ENCODE peak calls at places on chromosomes 16 and 17, in ten cellular contexts. One of them, this sample, is unnamed. For H3K4me1 and H3K36me3, the result is how much of the 10 kb centered on the place peaks cover.

GRCh38 chr17:9298776-9299295 is 276.8 kb downstream of the STX8 start:
- DNase-seq in Caco-2: no peak
- DNase-seq in K562: no peak
- DNase-seq in BE2C: no peak
- DNase-seq in DND-41: no peak
- DNase-seq in psoas muscle: no peak
- DNase-seq in body of pancreas: no peak
- DNase-seq in tibial nerve: no peak
- DNase-seq in heart left ventricle: no peak
- DNase-seq in endothelial cell of umbilical vein: no peak
- DNase-seq in this sample: no peak

GRCh38 chr17:42422412-42422957 is 571 bp downstream of the CAVIN1 start:
- DNase-seq in Caco-2: peak
- DNase-seq in K562: peak
- DNase-seq in BE2C: no peak
- DNase-seq in DND-41: no peak
- DNase-seq in psoas muscle: peak
- DNase-seq in body of pancreas: peak
- DNase-seq in tibial nerve: no peak
- DNase-seq in heart left ventricle: peak
- DNase-seq in endothelial cell of umbilical vein: no peak
- DNase-seq in this sample: no peak

GRCh38 chr16:77987772-77988171 is 34.6 kb upstream of the CLEC3A start:
- DNase-seq in Caco-2: no peak
- DNase-seq in K562: no peak
- DNase-seq in BE2C: no peak
- DNase-seq in DND-41: no peak
- DNase-seq in psoas muscle: no peak
- DNase-seq in body of pancreas: no peak
- DNase-seq in tibial nerve: no peak
- DNase-seq in heart left ventricle: no peak
- DNase-seq in endothelial cell of umbilical vein: no peak
- DNase-seq in this sample: no peak

GRCh38 chr17:17603895-17604225 is 12.4 kb upstream of the PEMT start:
- DNase-seq in Caco-2: no peak
- DNase-seq in K562: no peak
- DNase-seq in BE2C: no peak
- DNase-seq in DND-41: no peak
- DNase-seq in psoas muscle: no peak
- DNase-seq in body of pancreas: no peak
- DNase-seq in tibial nerve: no peak
- DNase-seq in heart left ventricle: no peak
- DNase-seq in endothelial cell of umbilical vein: no peak
- DNase-seq in this sample: no peak

GRCh38 chr17:29565643-29566472 is 979 bp downstream of the ABHD15 start:
- DNase-seq in Caco-2: peak
- DNase-seq in K562: no peak
- DNase-seq in BE2C: no peak
- DNase-seq in DND-41: peak
- DNase-seq in psoas muscle: peak
- DNase-seq in body of pancreas: peak
- DNase-seq in tibial nerve: no peak
- DNase-seq in heart left ventricle: peak
- DNase-seq in endothelial cell of umbilical vein: peak
- DNase-seq in this sample: peak

GRCh38 chr17:81043725-81044427 is 8.9 kb downstream of the BAIAP2 start:
- DNase-seq in Caco-2: peak
- DNase-seq in K562: no peak
- DNase-seq in BE2C: no peak
- DNase-seq in DND-41: no peak
- DNase-seq in psoas muscle: no peak
- DNase-seq in body of pancreas: peak
- DNase-seq in tibial nerve: no peak
- DNase-seq in heart left ventricle: no peak
- DNase-seq in endothelial cell of umbilical vein: peak
- DNase-seq in this sample: no peak

GRCh38 chr17:10031606-10032005 is 126.5 kb upstream of the RCVRN start:
- DNase-seq in Caco-2: no peak
- DNase-seq in K562: no peak
- DNase-seq in BE2C: no peak
- DNase-seq in DND-41: no peak
- DNase-seq in psoas muscle: no peak
- DNase-seq in body of pancreas: no peak
- DNase-seq in tibial nerve: no peak
- DNase-seq in heart left ventricle: no peak
- DNase-seq in endothelial cell of umbilical vein: no peak
- DNase-seq in this sample: no peak

GRCh38 chr16:31708348-31708747 is 165.3 kb upstream of the ZNF267 start:
- DNase-seq in Caco-2: no peak
- DNase-seq in K562: peak
- DNase-seq in BE2C: no peak
- DNase-seq in DND-41: peak
- DNase-seq in psoas muscle: no peak
- DNase-seq in body of pancreas: no peak
- DNase-seq in tibial nerve: no peak
- DNase-seq in heart left ventricle: no peak
- DNase-seq in endothelial cell of umbilical vein: no peak
- DNase-seq in this sample: peak

DNA sequence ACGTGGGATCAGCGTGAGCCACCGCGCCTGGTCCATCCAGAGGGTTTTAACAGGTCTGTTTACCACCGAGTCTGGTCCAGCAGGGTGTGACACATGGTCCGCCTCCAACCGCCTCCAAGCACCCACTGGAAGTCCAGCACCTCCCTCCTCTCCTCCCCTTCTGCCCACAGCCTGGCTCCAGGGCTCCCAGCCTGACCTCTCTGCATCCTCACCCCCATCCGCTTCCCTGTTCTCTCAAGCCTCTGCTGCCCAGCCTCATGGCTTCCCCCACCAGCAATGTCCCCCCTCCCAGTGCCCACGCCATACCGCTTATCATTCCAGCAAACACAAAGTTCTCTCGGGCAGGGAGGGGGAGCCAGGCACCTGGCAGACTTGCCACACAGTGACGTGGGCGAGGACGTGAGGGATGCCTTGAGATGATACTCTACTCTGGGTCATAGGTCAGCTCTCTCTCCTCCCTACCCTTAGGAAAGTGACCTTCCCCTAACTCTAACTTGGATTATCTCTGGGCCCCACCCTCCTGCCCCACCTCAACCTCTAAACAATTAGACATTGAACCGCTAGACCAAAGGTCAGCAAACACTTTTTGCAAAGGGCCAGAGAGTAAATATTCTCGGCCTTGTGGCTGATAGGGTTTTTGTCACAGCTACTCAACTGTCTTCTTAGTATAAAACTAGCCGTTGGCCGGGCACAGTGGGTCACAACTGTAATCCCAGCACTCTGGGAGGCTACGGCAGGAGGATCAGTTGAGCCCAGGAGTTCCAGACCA is 23.1 kb downstream of the CDC42EP4 start:
- DNase-seq in Caco-2: peak
- DNase-seq in K562: peak
- DNase-seq in BE2C: no peak
- DNase-seq in DND-41: no peak
- DNase-seq in psoas muscle: peak
- DNase-seq in body of pancreas: peak
- DNase-seq in tibial nerve: no peak
- DNase-seq in heart left ventricle: peak
- DNase-seq in endothelial cell of umbilical vein: no peak
- DNase-seq in this sample: no peak
- H3K4me1 ChIP-seq in Caco-2: under half
- H3K4me1 ChIP-seq in K562: under half
- H3K4me1 ChIP-seq in BE2C: under half
- H3K4me1 ChIP-seq in DND-41: under half
- H3K4me1 ChIP-seq in psoas muscle: under half
- H3K4me1 ChIP-seq in body of pancreas: half or more
- H3K4me1 ChIP-seq in tibial nerve: half or more
- H3K4me1 ChIP-seq in heart left ventricle: half or more
- H3K4me1 ChIP-seq in endothelial cell of umbilical vein: under half
- H3K4me1 ChIP-seq in this sample: under half

DNA sequence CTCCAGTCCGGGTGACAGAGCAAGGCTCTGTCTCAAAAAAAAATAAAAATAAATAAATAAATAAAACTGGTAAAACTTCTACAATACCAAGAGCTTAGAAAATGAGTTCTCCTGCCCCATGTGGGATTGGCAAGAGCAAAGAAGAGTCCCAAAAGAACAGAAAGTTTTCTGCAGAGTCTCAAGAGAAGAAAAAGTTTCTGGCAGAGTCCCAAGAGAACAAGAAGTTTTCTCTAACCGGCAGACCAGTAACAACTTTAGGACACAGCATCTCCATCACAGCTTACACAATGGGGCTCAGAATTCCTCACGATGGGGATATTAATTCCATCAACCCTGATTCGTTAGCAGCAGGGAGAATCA is 1.1 kb downstream of the SLC39A11 start:
- DNase-seq in Caco-2: no peak
- DNase-seq in K562: no peak
- DNase-seq in BE2C: no peak
- DNase-seq in DND-41: no peak
- DNase-seq in psoas muscle: no peak
- DNase-seq in body of pancreas: no peak
- DNase-seq in tibial nerve: no peak
- DNase-seq in heart left ventricle: no peak
- DNase-seq in endothelial cell of umbilical vein: no peak
- DNase-seq in this sample: no peak
- H3K4me3 ChIP-seq in Caco-2: peak
- H3K4me3 ChIP-seq in K562: peak
- H3K4me3 ChIP-seq in BE2C: no peak
- H3K4me3 ChIP-seq in DND-41: peak
- H3K4me3 ChIP-seq in psoas muscle: peak
- H3K4me3 ChIP-seq in body of pancreas: no peak
- H3K4me3 ChIP-seq in tibial nerve: peak
- H3K4me3 ChIP-seq in heart left ventricle: peak
- H3K4me3 ChIP-seq in endothelial cell of umbilical vein: no peak
- H3K4me3 ChIP-seq in this sample: peak

GRCh38 chr16:54175169-54175551 is 111.4 kb downstream of the IRX3 start:
- DNase-seq in Caco-2: no peak
- DNase-seq in K562: no peak
- DNase-seq in BE2C: no peak
- DNase-seq in DND-41: no peak
- DNase-seq in psoas muscle: no peak
- DNase-seq in body of pancreas: peak
- DNase-seq in tibial nerve: no peak
- DNase-seq in heart left ventricle: no peak
- DNase-seq in endothelial cell of umbilical vein: no peak
- DNase-seq in this sample: no peak
- H3K36me3 ChIP-seq in Caco-2: under half
- H3K36me3 ChIP-seq in K562: under half
- H3K36me3 ChIP-seq in BE2C: under half
- H3K36me3 ChIP-seq in DND-41: under half
- H3K36me3 ChIP-seq in psoas muscle: under half
- H3K36me3 ChIP-seq in body of pancreas: under half
- H3K36me3 ChIP-seq in tibial nerve: under half
- H3K36me3 ChIP-seq in heart left ventricle: under half
- H3K36me3 ChIP-seq in endothelial cell of umbilical vein: under half
- H3K36me3 ChIP-seq in this sample: under half

GRCh38 chr17:57480438-57481196 is 224.3 kb downstream of the MSI2 start:
- DNase-seq in Caco-2: no peak
- DNase-seq in K562: no peak
- DNase-seq in BE2C: no peak
- DNase-seq in DND-41: no peak
- DNase-seq in psoas muscle: peak
- DNase-seq in body of pancreas: no peak
- DNase-seq in tibial nerve: no peak
- DNase-seq in heart left ventricle: peak
- DNase-seq in endothelial cell of umbilical vein: peak
- DNase-seq in this sample: no peak

GRCh38 chr17:57478851-57479250 is 222.5 kb downstream of the MSI2 start:
- DNase-seq in Caco-2: no peak
- DNase-seq in K562: no peak
- DNase-seq in BE2C: peak
- DNase-seq in DND-41: no peak
- DNase-seq in psoas muscle: no peak
- DNase-seq in body of pancreas: no peak
- DNase-seq in tibial nerve: no peak
- DNase-seq in heart left ventricle: no peak
- DNase-seq in endothelial cell of umbilical vein: no peak
- DNase-seq in this sample: no peak

GRCh38 chr17:57477483-57478357 is 221.4 kb downstream of the MSI2 start:
- DNase-seq in Caco-2: no peak
- DNase-seq in K562: no peak
- DNase-seq in BE2C: no peak
- DNase-seq in DND-41: no peak
- DNase-seq in psoas muscle: no peak
- DNase-seq in body of pancreas: no peak
- DNase-seq in tibial nerve: no peak
- DNase-seq in heart left ventricle: no peak
- DNase-seq in endothelial cell of umbilical vein: no peak
- DNase-seq in this sample: no peak

GRCh38 chr17:57475786-57476185 is 219.5 kb downstream of the MSI2 start:
- DNase-seq in Caco-2: no peak
- DNase-seq in K562: no peak
- DNase-seq in BE2C: no peak
- DNase-seq in DND-41: no peak
- DNase-seq in psoas muscle: no peak
- DNase-seq in body of pancreas: no peak
- DNase-seq in tibial nerve: no peak
- DNase-seq in heart left ventricle: no peak
- DNase-seq in endothelial cell of umbilical vein: no peak
- DNase-seq in this sample: no peak

DNA sequence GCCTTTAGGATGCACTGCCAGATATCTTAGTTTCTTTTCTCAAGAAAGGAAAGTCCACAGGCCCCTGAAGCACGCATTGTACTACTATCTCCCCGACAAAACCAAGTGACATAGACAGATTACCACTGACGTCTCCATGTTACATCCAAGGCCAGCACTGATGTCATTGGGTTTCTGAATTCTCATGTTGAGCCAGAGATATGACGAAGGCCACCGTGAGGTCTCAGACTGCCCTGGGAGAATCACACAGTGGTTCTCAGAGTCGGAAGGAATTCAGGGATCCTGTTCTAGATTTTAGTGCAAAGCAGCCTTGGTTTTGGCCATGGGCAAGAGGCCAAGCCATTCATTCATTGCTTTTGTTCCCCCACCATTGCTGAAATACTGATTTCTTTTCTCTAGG is 222.1 kb downstream of the MSI2 start:
- DNase-seq in Caco-2: no peak
- DNase-seq in K562: no peak
- DNase-seq in BE2C: no peak
- DNase-seq in DND-41: no peak
- DNase-seq in psoas muscle: no peak
- DNase-seq in body of pancreas: no peak
- DNase-seq in tibial nerve: no peak
- DNase-seq in heart left ventricle: peak
- DNase-seq in endothelial cell of umbilical vein: no peak
- DNase-seq in this sample: no peak
- H3K4me1 ChIP-seq in Caco-2: under half
- H3K4me1 ChIP-seq in K562: under half
- H3K4me1 ChIP-seq in BE2C: half or more
- H3K4me1 ChIP-seq in DND-41: half or more
- H3K4me1 ChIP-seq in psoas muscle: under half
- H3K4me1 ChIP-seq in body of pancreas: under half
- H3K4me1 ChIP-seq in tibial nerve: under half
- H3K4me1 ChIP-seq in heart left ventricle: under half
- H3K4me1 ChIP-seq in endothelial cell of umbilical vein: under half
- H3K4me1 ChIP-seq in this sample: under half

GRCh38 chr16:27549857-27550581 is at the start of the genes GTF3C1 and KATNIP:
- DNase-seq in Caco-2: peak
- DNase-seq in K562: peak
- DNase-seq in BE2C: peak
- DNase-seq in DND-41: peak
- DNase-seq in psoas muscle: peak
- DNase-seq in body of pancreas: peak
- DNase-seq in tibial nerve: peak
- DNase-seq in heart left ventricle: peak
- DNase-seq in endothelial cell of umbilical vein: peak
- DNase-seq in this sample: peak
- H3K4me3 ChIP-seq in Caco-2: peak
- H3K4me3 ChIP-seq in K562: peak
- H3K4me3 ChIP-seq in BE2C: peak
- H3K4me3 ChIP-seq in DND-41: peak
- H3K4me3 ChIP-seq in psoas muscle: peak
- H3K4me3 ChIP-seq in body of pancreas: peak
- H3K4me3 ChIP-seq in tibial nerve: peak
- H3K4me3 ChIP-seq in heart left ventricle: peak
- H3K4me3 ChIP-seq in endothelial cell of umbilical vein: peak
- H3K4me3 ChIP-seq in this sample: peak

This sample was measured in naive thymus-derived CD4-positive, alpha-beta T cell.